ENCODE peak calls at places on chromosomes 4 and X, in six cellular contexts. Q, S, G, X, Z and O are unnamed samples.

GRCh38 chrX:29254515-29254914 is 667.3 kb downstream of the IL1RAPL1 start:
- DNase-seq in X (no peak), Q (no peak), G (no peak), Z (no peak), S (no peak), O (no peak)

GRCh38 chr4:111045992-111046391 is 423.1 kb upstream of the PITX2 start:
- DNase-seq in Q (no peak), G (no peak), Z (no peak), S (no peak), X (no peak), O (no peak)

GRCh38 chr4:127623755-127624087 is 9.0 kb upstream of the INTU start:
- DNase-seq in Q (peak), S (peak), Z (peak), X (no peak), G (no peak), O (no peak)

GRCh38 chrX:107700317-107700774 is 72.0 kb downstream of the PRPS1 start:
- DNase-seq in S (peak), Z (no peak), X (peak), Q (peak), G (no peak), O (peak)

GRCh38 chrX:6448003-6448402 is 86.9 kb downstream of the VCX3A start:
- DNase-seq in S (no peak), G (no peak), Q (no peak), Z (no peak), X (no peak), O (no peak)

GRCh38 chr4:26285272-26285671 is 35.5 kb upstream of the RBPJ start:
- DNase-seq in Z (no peak), S (no peak), Q (no peak), X (no peak), G (no peak), O (no peak)

GRCh38 chrX:153908219-153908875 is 3.9 kb downstream of the AVPR2 start:
- DNase-seq in G (no peak), Q (no peak), X (peak), Z (no peak), S (no peak), O (no peak)

GRCh38 chr4:76377922-76378321 is 43.0 kb downstream of the CCDC158 start:
- DNase-seq in Z (no peak), S (peak), Q (peak), X (peak), G (peak), O (no peak)

GRCh38 chr4:172982151-172982590 is 186.4 kb upstream of the GALNT7 start:
- DNase-seq in X (no peak), G (no peak), S (peak), Z (no peak), Q (peak), O (no peak)

GRCh38 chr4:166886708-166887107 is 347.6 kb downstream of the SPOCK3 start:
- DNase-seq in Q (no peak), S (no peak), X (no peak), G (no peak), Z (no peak), O (no peak)

GRCh38 chr4:4946416-4946815 is 72.8 kb downstream of the CYTL1 start:
- DNase-seq in X (no peak), Q (no peak), Z (no peak), S (no peak), G (no peak), O (no peak)

GRCh38 chr4:77172336-77172735 is 15.3 kb downstream of the CCNG2 start:
- DNase-seq in Q (peak), S (peak), X (no peak), G (no peak), Z (no peak), O (no peak)

GRCh38 chrX:68698955-68699354 is 51.5 kb downstream of the STARD8 start:
- DNase-seq in S (no peak), Q (no peak), G (no peak), X (peak), Z (no peak), O (no peak)

GRCh38 chr4:59570850-59571476 is 1629.2 kb upstream of the ADGRL3 start:
- DNase-seq in S (no peak), Z (no peak), G (no peak), Q (no peak), X (no peak), O (no peak)

GRCh38 chrX:16212436-16212835 is 45.2 kb downstream of the MAGEB17 start:
- DNase-seq in G (no peak), X (peak), S (peak), Q (peak), Z (no peak), O (peak)

GRCh38 chr4:1578968-1579833 is 104.9 kb downstream of the FAM53A start:
- DNase-seq in Q (peak), Z (peak), S (peak), G (peak), X (peak), O (peak)